ENCODE peak calls at places on chromosomes 1 and 21, in nine cellular contexts. One of them, this sample, is unnamed.

GRCh38 chr1:53633073-53633704 is 105.8 kb downstream of the GLIS1 start:
- DNase-seq in endothelial cell: no peak
- DNase-seq in fibroblast of gingiva: no peak
- DNase-seq in tibial nerve: no peak
- DNase-seq in Right ventricle myocardium inferior: no peak
- DNase-seq in HCEC 1CT: no peak
- DNase-seq in kidney: no peak
- DNase-seq in GM10248: no peak
- DNase-seq in COLO829: no peak
- DNase-seq in this sample: no peak

GRCh38 chr1:52588535-52588934 is 13.6 kb upstream of the GPX7 start:
- DNase-seq in GM10248: no peak
- DNase-seq in fibroblast of gingiva: no peak
- DNase-seq in tibial nerve: no peak
- DNase-seq in HCEC 1CT: no peak
- DNase-seq in kidney: no peak
- DNase-seq in Right ventricle myocardium inferior: no peak
- DNase-seq in endothelial cell: no peak
- DNase-seq in COLO829: no peak
- DNase-seq in this sample: no peak

GRCh38 chr21:41808846-41809245 is 42.0 kb upstream of the RIPK4 start:
- DNase-seq in Right ventricle myocardium inferior: peak
- DNase-seq in fibroblast of gingiva: no peak
- DNase-seq in endothelial cell: no peak
- DNase-seq in tibial nerve: no peak
- DNase-seq in HCEC 1CT: no peak
- DNase-seq in GM10248: no peak
- DNase-seq in kidney: no peak
- DNase-seq in COLO829: no peak
- DNase-seq in this sample: no peak

GRCh38 chr1:201461783-201462441 is 7.1 kb downstream of the PHLDA3 start:
- DNase-seq in Right ventricle myocardium inferior: peak
- DNase-seq in HCEC 1CT: peak
- DNase-seq in tibial nerve: peak
- DNase-seq in fibroblast of gingiva: peak
- DNase-seq in kidney: peak
- DNase-seq in GM10248: no peak
- DNase-seq in COLO829: peak
- DNase-seq in endothelial cell: no peak
- DNase-seq in this sample: no peak

GRCh38 chr1:184409011-184409410 is 22.2 kb downstream of the C1orf21 start:
- DNase-seq in HCEC 1CT: no peak
- DNase-seq in endothelial cell: no peak
- DNase-seq in Right ventricle myocardium inferior: no peak
- DNase-seq in tibial nerve: no peak
- DNase-seq in fibroblast of gingiva: no peak
- DNase-seq in kidney: no peak
- DNase-seq in GM10248: no peak
- DNase-seq in COLO829: no peak
- DNase-seq in this sample: no peak

GRCh38 chr1:31843506-31843905 is 27.7 kb upstream of the SPOCD1 start:
- DNase-seq in COLO829: no peak
- DNase-seq in Right ventricle myocardium inferior: no peak
- DNase-seq in tibial nerve: no peak
- DNase-seq in GM10248: no peak
- DNase-seq in HCEC 1CT: peak
- DNase-seq in fibroblast of gingiva: peak
- DNase-seq in kidney: no peak
- DNase-seq in endothelial cell: no peak
- DNase-seq in this sample: no peak

GRCh38 chr1:983736-984475 is 2.0 kb upstream of the PERM1 start:
- DNase-seq in tibial nerve: no peak
- DNase-seq in GM10248: peak
- DNase-seq in Right ventricle myocardium inferior: peak
- DNase-seq in kidney: peak
- DNase-seq in endothelial cell: peak
- DNase-seq in COLO829: no peak
- DNase-seq in fibroblast of gingiva: no peak
- DNase-seq in HCEC 1CT: no peak
- DNase-seq in this sample: peak

GRCh38 chr1:6870571-6870970 is 85.3 kb downstream of the CAMTA1 start:
- DNase-seq in kidney: no peak
- DNase-seq in COLO829: no peak
- DNase-seq in endothelial cell: no peak
- DNase-seq in HCEC 1CT: peak
- DNase-seq in tibial nerve: no peak
- DNase-seq in fibroblast of gingiva: peak
- DNase-seq in GM10248: no peak
- DNase-seq in Right ventricle myocardium inferior: no peak
- DNase-seq in this sample: no peak

GRCh38 chr1:145959957-145960467 is 2.2 kb upstream of the LIX1L start:
- DNase-seq in endothelial cell: no peak
- DNase-seq in tibial nerve: no peak
- DNase-seq in fibroblast of gingiva: no peak
- DNase-seq in COLO829: no peak
- DNase-seq in HCEC 1CT: no peak
- DNase-seq in Right ventricle myocardium inferior: no peak
- DNase-seq in GM10248: no peak
- DNase-seq in kidney: no peak
- DNase-seq in this sample: no peak

GRCh38 chr1:61131248-61131647 is 48.9 kb downstream of the NFIA start:
- DNase-seq in endothelial cell: no peak
- DNase-seq in Right ventricle myocardium inferior: no peak
- DNase-seq in COLO829: no peak
- DNase-seq in kidney: no peak
- DNase-seq in GM10248: no peak
- DNase-seq in HCEC 1CT: no peak
- DNase-seq in fibroblast of gingiva: no peak
- DNase-seq in tibial nerve: no peak
- DNase-seq in this sample: no peak

GRCh38 chr1:78126506-78126905 is 80.7 kb downstream of the GIPC2 start:
- DNase-seq in fibroblast of gingiva: peak
- DNase-seq in COLO829: no peak
- DNase-seq in HCEC 1CT: no peak
- DNase-seq in endothelial cell: no peak
- DNase-seq in GM10248: no peak
- DNase-seq in kidney: no peak
- DNase-seq in Right ventricle myocardium inferior: no peak
- DNase-seq in tibial nerve: no peak
- DNase-seq in this sample: no peak

GRCh38 chr1:200081151-200081981 is 53.9 kb downstream of the NR5A2 start:
- DNase-seq in HCEC 1CT: no peak
- DNase-seq in endothelial cell: no peak
- DNase-seq in GM10248: no peak
- DNase-seq in COLO829: no peak
- DNase-seq in Right ventricle myocardium inferior: no peak
- DNase-seq in fibroblast of gingiva: peak
- DNase-seq in tibial nerve: no peak
- DNase-seq in kidney: no peak
- DNase-seq in this sample: no peak

GRCh38 chr1:226776066-226776465 is 37.0 kb upstream of the ITPKB start:
- DNase-seq in fibroblast of gingiva: no peak
- DNase-seq in tibial nerve: no peak
- DNase-seq in kidney: no peak
- DNase-seq in GM10248: no peak
- DNase-seq in endothelial cell: no peak
- DNase-seq in Right ventricle myocardium inferior: no peak
- DNase-seq in COLO829: no peak
- DNase-seq in HCEC 1CT: no peak
- DNase-seq in this sample: no peak

GRCh38 chr1:234125283-234125682 is 220.8 kb downstream of the SLC35F3 start:
- DNase-seq in tibial nerve: no peak
- DNase-seq in HCEC 1CT: peak
- DNase-seq in kidney: no peak
- DNase-seq in endothelial cell: peak
- DNase-seq in Right ventricle myocardium inferior: no peak
- DNase-seq in GM10248: peak
- DNase-seq in COLO829: peak
- DNase-seq in fibroblast of gingiva: no peak
- DNase-seq in this sample: peak

GRCh38 chr1:244603498-244603897 is 49.4 kb upstream of the DESI2 start:
- DNase-seq in kidney: no peak
- DNase-seq in endothelial cell: no peak
- DNase-seq in HCEC 1CT: peak
- DNase-seq in fibroblast of gingiva: peak
- DNase-seq in Right ventricle myocardium inferior: no peak
- DNase-seq in GM10248: peak
- DNase-seq in tibial nerve: no peak
- DNase-seq in COLO829: peak
- DNase-seq in this sample: peak

GRCh38 chr1:17755120-17755519 is at the start of gene ACTL8:
- DNase-seq in kidney: peak
- DNase-seq in HCEC 1CT: no peak
- DNase-seq in endothelial cell: peak
- DNase-seq in COLO829: no peak
- DNase-seq in tibial nerve: no peak
- DNase-seq in GM10248: no peak
- DNase-seq in fibroblast of gingiva: no peak
- DNase-seq in Right ventricle myocardium inferior: no peak
- DNase-seq in this sample: no peak

GRCh38 chr1:158806909-158807601 is 24.1 kb upstream of the MNDA start:
- DNase-seq in HCEC 1CT: no peak
- DNase-seq in Right ventricle myocardium inferior: no peak
- DNase-seq in COLO829: no peak
- DNase-seq in fibroblast of gingiva: no peak
- DNase-seq in kidney: no peak
- DNase-seq in tibial nerve: no peak
- DNase-seq in GM10248: no peak
- DNase-seq in endothelial cell: no peak
- DNase-seq in this sample: no peak

GRCh38 chr1:24018611-24019580 is 38.8 kb upstream of the SRSF10 start:
- DNase-seq in endothelial cell: peak
- DNase-seq in tibial nerve: peak
- DNase-seq in fibroblast of gingiva: peak
- DNase-seq in HCEC 1CT: peak
- DNase-seq in GM10248: no peak
- DNase-seq in COLO829: peak
- DNase-seq in kidney: peak
- DNase-seq in Right ventricle myocardium inferior: peak
- DNase-seq in this sample: no peak

GRCh38 chr1:151457911-151458882 is 1.1 kb downstream of the POGZ start:
- DNase-seq in fibroblast of gingiva: peak
- DNase-seq in tibial nerve: peak
- DNase-seq in GM10248: peak
- DNase-seq in COLO829: peak
- DNase-seq in HCEC 1CT: peak
- DNase-seq in Right ventricle myocardium inferior: peak
- DNase-seq in endothelial cell: peak
- DNase-seq in kidney: peak
- DNase-seq in this sample: peak

GRCh38 chr1:24861821-24862727 is 68.0 kb downstream of the RUNX3 start:
- DNase-seq in fibroblast of gingiva: no peak
- DNase-seq in COLO829: no peak
- DNase-seq in Right ventricle myocardium inferior: no peak
- DNase-seq in GM10248: no peak
- DNase-seq in HCEC 1CT: peak
- DNase-seq in endothelial cell: no peak
- DNase-seq in tibial nerve: no peak
- DNase-seq in kidney: no peak
- DNase-seq in this sample: no peak

GRCh38 chr1:3590145-3590768 is 21.1 kb downstream of the MEGF6 start:
- DNase-seq in tibial nerve: no peak
- DNase-seq in endothelial cell: no peak
- DNase-seq in Right ventricle myocardium inferior: no peak
- DNase-seq in HCEC 1CT: no peak
- DNase-seq in kidney: no peak
- DNase-seq in COLO829: no peak
- DNase-seq in fibroblast of gingiva: no peak
- DNase-seq in GM10248: no peak
- DNase-seq in this sample: no peak

GRCh38 chr1:182768973-182769372 is 20.6 kb upstream of the NPL start:
- DNase-seq in fibroblast of gingiva: no peak
- DNase-seq in HCEC 1CT: peak
- DNase-seq in tibial nerve: no peak
- DNase-seq in COLO829: no peak
- DNase-seq in Right ventricle myocardium inferior: no peak
- DNase-seq in endothelial cell: no peak
- DNase-seq in GM10248: no peak
- DNase-seq in kidney: no peak
- DNase-seq in this sample: no peak

GRCh38 chr1:85894651-85895050 is 186.4 kb upstream of the ZNHIT6 start:
- DNase-seq in kidney: no peak
- DNase-seq in Right ventricle myocardium inferior: no peak
- DNase-seq in HCEC 1CT: peak
- DNase-seq in GM10248: peak
- DNase-seq in fibroblast of gingiva: peak
- DNase-seq in endothelial cell: peak
- DNase-seq in COLO829: peak
- DNase-seq in tibial nerve: peak
- DNase-seq in this sample: peak

GRCh38 chr21:45715441-45715840 is 71.9 kb downstream of the PCBP3 start:
- DNase-seq in COLO829: no peak
- DNase-seq in Right ventricle myocardium inferior: no peak
- DNase-seq in tibial nerve: no peak
- DNase-seq in HCEC 1CT: no peak
- DNase-seq in fibroblast of gingiva: no peak
- DNase-seq in endothelial cell: no peak
- DNase-seq in kidney: no peak
- DNase-seq in GM10248: no peak
- DNase-seq in this sample: no peak

GRCh38 chr1:167629681-167630567 is at the start of gene RCSD1:
- DNase-seq in kidney: peak
- DNase-seq in GM10248: peak
- DNase-seq in fibroblast of gingiva: no peak
- DNase-seq in endothelial cell: peak
- DNase-seq in HCEC 1CT: no peak
- DNase-seq in tibial nerve: no peak
- DNase-seq in COLO829: no peak
- DNase-seq in Right ventricle myocardium inferior: peak
- DNase-seq in this sample: peak

GRCh38 chr1:241998412-241998921 is 431 bp downstream of the MAP1LC3C start:
- DNase-seq in endothelial cell: peak
- DNase-seq in tibial nerve: peak
- DNase-seq in HCEC 1CT: peak
- DNase-seq in fibroblast of gingiva: peak
- DNase-seq in Right ventricle myocardium inferior: peak
- DNase-seq in GM10248: peak
- DNase-seq in kidney: peak
- DNase-seq in COLO829: peak
- DNase-seq in this sample: peak

GRCh38 chr1:61079898-61080336 is 2.4 kb upstream of the NFIA start:
- DNase-seq in tibial nerve: peak
- DNase-seq in Right ventricle myocardium inferior: peak
- DNase-seq in HCEC 1CT: peak
- DNase-seq in COLO829: peak
- DNase-seq in fibroblast of gingiva: peak
- DNase-seq in GM10248: no peak
- DNase-seq in endothelial cell: no peak
- DNase-seq in kidney: peak
- DNase-seq in this sample: no peak

GRCh38 chr1:205950826-205951549 is 7.7 kb upstream of the SLC26A9 start:
- DNase-seq in COLO829: no peak
- DNase-seq in GM10248: no peak
- DNase-seq in tibial nerve: no peak
- DNase-seq in HCEC 1CT: peak
- DNase-seq in fibroblast of gingiva: peak
- DNase-seq in endothelial cell: no peak
- DNase-seq in Right ventricle myocardium inferior: no peak
- DNase-seq in kidney: no peak
- DNase-seq in this sample: no peak

GRCh38 chr21:45880097-45881068 is 101.2 kb upstream of the COL6A1 start:
- DNase-seq in GM10248: peak
- DNase-seq in Right ventricle myocardium inferior: peak
- DNase-seq in tibial nerve: peak
- DNase-seq in COLO829: peak
- DNase-seq in kidney: peak
- DNase-seq in endothelial cell: peak
- DNase-seq in HCEC 1CT: peak
- DNase-seq in fibroblast of gingiva: peak
- DNase-seq in this sample: peak

GRCh38 chr1:54528613-54529012 is 19.4 kb upstream of the ACOT11 start:
- DNase-seq in endothelial cell: no peak
- DNase-seq in COLO829: no peak
- DNase-seq in tibial nerve: no peak
- DNase-seq in kidney: no peak
- DNase-seq in GM10248: no peak
- DNase-seq in fibroblast of gingiva: no peak
- DNase-seq in Right ventricle myocardium inferior: no peak
- DNase-seq in HCEC 1CT: no peak
- DNase-seq in this sample: no peak

GRCh38 chr1:201016943-201017827 is 6.3 kb downstream of the KIF21B start:
- DNase-seq in COLO829: no peak
- DNase-seq in fibroblast of gingiva: no peak
- DNase-seq in GM10248: no peak
- DNase-seq in Right ventricle myocardium inferior: no peak
- DNase-seq in kidney: peak
- DNase-seq in endothelial cell: no peak
- DNase-seq in tibial nerve: no peak
- DNase-seq in HCEC 1CT: no peak
- DNase-seq in this sample: peak

This sample was measured in GM13977.